ENCODE peak calls at places on chromosome 17, in six cellular contexts. Y is esophagus muscularis mucosa, J is sigmoid colon, S is Peyer's patch, X is suprapubic skin, Z is heart left ventricle. Q is an unnamed sample.

GRCh38 chr17:78973196-78973595 is 6.5 kb downstream of the LGALS3BP start:
- DNase-seq in S (peak; percentile 49), Z (no peak), J (no peak), X (no peak), Y (no peak), Q (no peak)

GRCh38 chr17:28327031-28327607 is 8.1 kb downstream of the TMEM97 start:
- DNase-seq in S (no peak), J (peak; percentile 43), Z (no peak), X (no peak), Y (no peak), Q (no peak)

GRCh38 chr17:63425478-63425877 is 20.6 kb downstream of the CYB561 start:
- DNase-seq in S (peak; percentile 67), J (peak; percentile 88), Z (peak; percentile 83), X (peak; percentile 86), Y (no peak), Q (peak; percentile 87)

GRCh38 chr17:9144502-9145233 is 123.4 kb downstream of the NTN1 start:
- DNase-seq in X (no peak), Y (no peak), S (peak; percentile 71), Z (no peak), J (no peak), Q (no peak)

GRCh38 chr17:80365983-80366382 is 49.0 kb upstream of the ENDOV start:
- DNase-seq in S (peak; percentile 3), Y (no peak), X (no peak), J (peak; percentile 55), Z (no peak), Q (peak; percentile 64)

GRCh38 chr17:8365143-8365542 is 11.4 kb downstream of the KRABD2 start:
- DNase-seq in X (no peak), Y (no peak), Z (no peak), S (no peak), J (no peak), Q (no peak)

GRCh38 chr17:70558821-70559220 is 389.5 kb downstream of the KCNJ2 start:
- DNase-seq in J (no peak), Z (no peak), X (no peak), S (no peak), Y (no peak), Q (no peak)

GRCh38 chr17:44581868-44582267 is 24.6 kb downstream of the FZD2 start:
- DNase-seq in X (no peak), S (no peak), Y (no peak), Z (no peak), J (no peak), Q (no peak)

GRCh38 chr17:82502207-82502606 is 17.3 kb upstream of the FOXK2 start:
- DNase-seq in Y (no peak), J (no peak), X (no peak), S (no peak), Z (no peak), Q (no peak)

GRCh38 chr17:50151041-50151936 is 812 bp upstream of the PPP1R9B start:
- DNase-seq in X (peak; percentile 95), S (peak; percentile 92), Z (peak; percentile 95), Y (peak; percentile 96), J (peak; percentile 95), Q (peak; percentile 98)
- TF ChIP-seq POLR2A in X (no peak), S (no peak), Z (peak; percentile 62), Y (no peak), J (peak; percentile 42), Q (no peak)

GRCh38 chr17:57852955-57853328 is 3.1 kb upstream of the MRPS23 start:
- DNase-seq in Z (no peak), S (no peak), X (no peak), J (no peak), Y (no peak), Q (no peak)

GRCh38 chr17:57852041-57852954 is 2.5 kb upstream of the MRPS23 start:
- DNase-seq in Z (no peak), X (no peak), Y (no peak), S (no peak), J (peak; percentile 60), Q (no peak)

GRCh38 chr17:57853695-57854094 is 3.9 kb upstream of the MRPS23 start:
- DNase-seq in Y (no peak), S (peak; percentile 60), Z (peak; percentile 79), J (peak; percentile 95), X (no peak), Q (no peak)

GRCh38 chr17:57849163-57849873 is 526 bp downstream of the MRPS23 start:
- DNase-seq in Z (no peak), Y (no peak), X (no peak), J (peak; percentile 69), S (no peak), Q (no peak)

GRCh38 chr17:57849874-57850754 is at the start of gene MRPS23:
- DNase-seq in Y (peak; percentile 99), X (peak; percentile 98), Z (peak; percentile 99), J (peak; percentile 100), S (peak; percentile 97), Q (peak; percentile 100)
- H3K4me1 ChIP-seq in Y (peaks cover 71% of the 10 kb centered on the region), X (peaks cover 47% of the 10 kb centered on the region), Z (peaks cover 36% of the 10 kb centered on the region), J (peaks cover 58% of the 10 kb centered on the region), S (peaks cover 5% of the 10 kb centered on the region), Q (peaks cover 48% of the 10 kb centered on the region)

GRCh38 chr17:12672944-12673343 is 7.3 kb downstream of the MYOCD start:
- DNase-seq in J (no peak), X (no peak), S (no peak), Z (no peak), Y (no peak), Q (no peak)
- H3K27me3 ChIP-seq in J (no peaks in the 10 kb centered on the region), X (no peaks in the 10 kb centered on the region), S (no peaks in the 10 kb centered on the region), Z (no peaks in the 10 kb centered on the region), Y (no peaks in the 10 kb centered on the region), Q (no peaks in the 10 kb centered on the region)

GRCh38 chr17:50478391-50479361 is at the start of gene RSAD1:
- DNase-seq in Y (peak; percentile 94), S (peak; percentile 93), Z (peak; percentile 92), X (peak; percentile 91), J (peak; percentile 91), Q (peak; percentile 98)
- TF ChIP-seq POLR2A in Y (peak; percentile 91), S (peak; percentile 91), Z (peak; percentile 92), X (peak; percentile 59), J (no peak), Q (peak; percentile 91)

GRCh38 chr17:17915183-17915582 is 57.0 kb downstream of the TOM1L2 start:
- DNase-seq in Z (no peak), Y (no peak), J (peak; percentile 0), S (no peak), X (no peak), Q (no peak)

GRCh38 chr17:17922198-17922901 is 49.9 kb downstream of the TOM1L2 start:
- DNase-seq in J (no peak), Z (no peak), X (no peak), S (no peak), Y (no peak), Q (no peak)

GRCh38 chr17:17917394-17917793 is 54.8 kb downstream of the TOM1L2 start:
- DNase-seq in J (peak; percentile 13), Z (no peak), X (no peak), S (no peak), Y (no peak), Q (no peak)

GRCh38 chr17:17921192-17922082 is 50.8 kb downstream of the TOM1L2 start:
- DNase-seq in S (no peak), Z (peak; percentile 41), Y (no peak), J (peak; percentile 71), X (no peak), Q (no peak)

GRCh38 chr17:17919169-17920107 is 52.8 kb downstream of the TOM1L2 start:
- DNase-seq in J (peak; percentile 89), X (peak; percentile 87), Z (peak; percentile 83), S (peak; percentile 62), Y (peak; percentile 94), Q (peak; percentile 82)
- H3K4me1 ChIP-seq in J (peaks cover 46% of the 10 kb centered on the region), X (peaks cover 61% of the 10 kb centered on the region), Z (peaks cover 36% of the 10 kb centered on the region), S (no peaks in the 10 kb centered on the region), Y (peaks cover 53% of the 10 kb centered on the region), Q (peaks cover 47% of the 10 kb centered on the region)

DNA sequence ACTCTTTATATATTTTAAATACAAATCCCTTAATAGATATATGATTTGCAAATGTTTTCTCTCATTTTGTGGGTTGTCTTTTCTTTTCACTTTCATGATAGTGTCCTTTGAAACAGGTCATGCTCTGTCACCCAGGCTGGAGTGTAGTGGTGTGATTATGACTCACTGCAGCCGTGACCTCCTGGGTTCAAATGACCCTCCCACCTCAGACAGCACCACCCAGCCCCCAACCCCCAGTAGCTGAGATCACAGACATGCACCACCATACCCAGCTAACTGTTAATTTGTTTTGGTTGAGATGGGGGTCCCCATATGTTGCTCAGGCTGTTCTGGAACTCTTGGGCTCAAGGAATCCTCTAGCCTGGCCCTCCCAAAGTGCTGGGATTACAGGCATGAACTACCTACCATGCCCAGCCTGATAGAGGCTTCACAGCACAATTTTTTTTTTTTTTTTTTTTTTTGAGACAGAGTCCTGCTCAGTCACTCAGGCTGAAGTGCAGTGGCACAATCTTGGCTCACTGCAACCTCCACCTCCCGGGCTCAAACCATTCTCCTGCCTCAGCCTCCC is 18.5 kb upstream of the TMIGD1 start:
- DNase-seq in X (no peak), Y (peak; percentile 81), S (no peak), Z (no peak), J (no peak), Q (no peak)
- H3K27me3 ChIP-seq in X (no peaks in the 10 kb centered on the region), Y (no peaks in the 10 kb centered on the region), S (no peaks in the 10 kb centered on the region), Z (no peaks in the 10 kb centered on the region), J (no peaks in the 10 kb centered on the region), Q (no peaks in the 10 kb centered on the region)

GRCh38 chr17:43125133-43125966 is at the start of gene BRCA1:
- DNase-seq in S (peak; percentile 90), Z (peak; percentile 94), Y (peak; percentile 97), X (peak; percentile 95), J (peak; percentile 97), Q (peak; percentile 96)
- TF ChIP-seq POLR2A in S (peak; percentile 64), Z (peak; percentile 42), Y (no peak), X (no peak), J (peak; percentile 15), Q (no peak)

DNA sequence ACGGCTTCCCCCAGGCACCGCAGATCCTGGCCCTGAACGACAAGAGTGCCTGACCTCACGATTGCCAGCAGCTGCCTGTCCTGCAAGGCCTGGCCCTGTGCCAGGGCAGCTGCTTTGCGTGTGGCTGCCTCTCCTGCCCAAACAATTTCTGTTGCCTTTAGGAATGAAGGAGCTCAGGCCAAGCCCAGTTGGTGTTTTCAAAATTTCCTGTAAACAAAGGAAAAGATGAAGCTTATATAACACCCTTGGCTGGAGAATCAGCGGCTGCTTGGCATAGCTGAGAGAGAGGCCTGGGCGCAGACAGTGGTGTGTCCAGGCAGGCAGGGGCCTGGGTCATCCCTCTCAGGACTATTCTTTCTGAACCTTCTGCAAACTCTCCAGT is 11.7 kb upstream of the SLC47A2 start:
- DNase-seq in J (peak; percentile 95), Z (peak; percentile 95), X (peak; percentile 95), S (peak; percentile 77), Y (peak; percentile 96), Q (peak; percentile 85)
- H3K4me1 ChIP-seq in J (peaks cover 33% of the 10 kb centered on the region), Z (peaks cover 51% of the 10 kb centered on the region), X (peaks cover 72% of the 10 kb centered on the region), S (peaks cover 10% of the 10 kb centered on the region), Y (peaks cover 55% of the 10 kb centered on the region), Q (peaks cover 43% of the 10 kb centered on the region)

GRCh38 chr17:38674013-38674748 is 576 bp downstream of the EPOP start:
- DNase-seq in Y (no peak), Z (peak; percentile 33), X (no peak), S (peak; percentile 59), J (no peak), Q (peak; percentile 83)
- H3K27me3 ChIP-seq in Y (peaks cover 44% of the 10 kb centered on the region), Z (peaks cover 39% of the 10 kb centered on the region), X (peaks cover 52% of the 10 kb centered on the region), S (no peaks in the 10 kb centered on the region), J (peaks cover 25% of the 10 kb centered on the region), Q (peaks cover 76% of the 10 kb centered on the region)

GRCh38 chr17:17303010-17303846 is at the start of gene NT5M:
- DNase-seq in Z (peak; percentile 86), X (no peak), S (peak; percentile 85), J (peak; percentile 85), Y (no peak), Q (peak; percentile 95)
- TF ChIP-seq POLR2A in Z (no peak), X (no peak), S (peak; percentile 13), J (no peak), Y (no peak), Q (no peak)

Q was measured in spleen.